ENCODE peak calls at places on chromosome 12, in four cellular contexts. O is CD8-positive, alpha-beta T cell; U is type B pancreatic cell; E is left ventricle myocardium inferior. A is an unnamed sample.

GRCh38 chr12:54413284-54414190 is 5.5 kb downstream of the ITGA5 start:
- DNase-seq in U (no peak), E (peak; percentile 59), O (peak; percentile 90), A (no peak)

GRCh38 chr12:20885552-20885951 is 75.0 kb downstream of the SLCO1B3 start:
- DNase-seq in U (no peak), O (no peak), E (no peak), A (no peak)

GRCh38 chr12:4412462-4412861 is 33.0 kb upstream of the FGF23 start:
- DNase-seq in O (no peak), U (no peak), E (no peak), A (no peak)

GRCh38 chr12:62210422-62210821 is 49.8 kb upstream of the USP15 start:
- DNase-seq in U (no peak), E (peak; percentile 24), O (peak; percentile 41), A (peak; percentile 62)

GRCh38 chr12:6927379-6927991 is at the start of gene ATN1:
- DNase-seq in U (peak; percentile 84), O (peak; percentile 52), E (peak; percentile 86), A (peak; percentile 66)

GRCh38 chr12:42756841-42757661 is 167.5 kb upstream of the PRICKLE1 start:
- DNase-seq in E (no peak), U (no peak), O (no peak), A (peak; percentile 75)

GRCh38 chr12:17134315-17134714 is 528.4 kb upstream of the LMO3 start:
- DNase-seq in U (no peak), O (no peak), E (no peak), A (no peak)

GRCh38 chr12:98698603-98699463 is 53.7 kb downstream of the APAF1 start:
- DNase-seq in U (no peak), O (peak; percentile 19), E (peak; percentile 41), A (peak; percentile 73)

GRCh38 chr12:5773550-5773949 is 171.5 kb downstream of the ANO2 start:
- DNase-seq in E (no peak), O (no peak), U (no peak), A (no peak)

GRCh38 chr12:78916845-78917480 is 52.4 kb downstream of the SYT1 start:
- DNase-seq in U (no peak), O (no peak), E (no peak), A (peak; percentile 39)

GRCh38 chr12:130768120-130768519 is 52.0 kb upstream of the RIMBP2 start:
- DNase-seq in E (no peak), O (no peak), U (no peak), A (peak; percentile 46)

GRCh38 chr12:51381226-51382079 is 9.8 kb downstream of the GALNT6 start:
- DNase-seq in U (no peak), E (no peak), O (no peak), A (no peak)

GRCh38 chr12:26732010-26732908 is 100.7 kb downstream of the ITPR2 start:
- DNase-seq in U (no peak), E (no peak), O (no peak), A (no peak)

GRCh38 chr12:106919910-106920544 is 35.7 kb upstream of the TMEM263 start:
- DNase-seq in E (no peak), U (no peak), O (no peak), A (peak; percentile 57)

GRCh38 chr12:72453550-72453949 is 181.4 kb downstream of the TRHDE start:
- DNase-seq in O (no peak), E (no peak), U (no peak), A (no peak)

GRCh38 chr12:30826276-30826675 is 71.5 kb upstream of the CAPRIN2 start:
- DNase-seq in O (no peak), U (peak; percentile 18), E (no peak), A (no peak)

GRCh38 chr12:107522692-107523477 is 162.7 kb upstream of the PWP1 start:
- DNase-seq in O (no peak), E (no peak), U (peak; percentile 31), A (peak; percentile 18)

GRCh38 chr12:48972213-48973021 is 882 bp upstream of the WNT10B start:
- DNase-seq in U (no peak), E (no peak), O (peak; percentile 20), A (no peak)

GRCh38 chr12:122022393-122023338 is 982 bp downstream of the BCL7A start:
- DNase-seq in U (no peak), O (no peak), E (peak; percentile 32), A (peak; percentile 11)

GRCh38 chr12:125166046-125166445 is 100.8 kb downstream of the AACS start:
- DNase-seq in O (no peak), U (no peak), E (no peak), A (no peak)

GRCh38 chr12:130916251-130916911 is 37.3 kb upstream of the ADGRD1 start:
- DNase-seq in U (no peak), E (peak; percentile 42), O (no peak), A (peak; percentile 27)

GRCh38 chr12:6960291-6961277 is 9.4 kb downstream of the PTPN6 start:
- DNase-seq in O (no peak), E (peak; percentile 14), U (no peak), A (no peak)

GRCh38 chr12:109752117-109753053 is 38.8 kb downstream of the FAM222A start:
- DNase-seq in O (no peak), U (no peak), E (no peak), A (no peak)

GRCh38 chr12:19070341-19070740 is 59.2 kb upstream of the PLEKHA5 start:
- DNase-seq in E (no peak), U (no peak), O (no peak), A (no peak)

GRCh38 chr12:19074700-19075099 is 54.8 kb upstream of the PLEKHA5 start:
- DNase-seq in E (no peak), U (no peak), O (no peak), A (no peak)

GRCh38 chr12:19080918-19081317 is 48.6 kb upstream of the PLEKHA5 start:
- DNase-seq in E (no peak), O (no peak), U (no peak), A (no peak)

GRCh38 chr12:19075711-19076340 is 53.7 kb upstream of the PLEKHA5 start:
- DNase-seq in O (no peak), U (no peak), E (no peak), A (no peak)
- TF ChIP-seq CTCF in O (no peak), U (no peak), E (no peak), A (no peak)

GRCh38 chr12:39368096-39368495 is 74.8 kb downstream of the KIF21A start:
- DNase-seq in E (no peak), O (no peak), U (no peak), A (no peak)

GRCh38 chr12:39367494-39367893 is 75.4 kb downstream of the KIF21A start:
- DNase-seq in O (no peak), E (no peak), U (no peak), A (no peak)

GRCh38 chr12:39364196-39364595 is 78.7 kb downstream of the KIF21A start:
- DNase-seq in U (no peak), O (no peak), E (no peak), A (no peak)

GRCh38 chr12:39368891-39369290 is 74.0 kb downstream of the KIF21A start:
- DNase-seq in O (no peak), E (no peak), U (no peak), A (no peak)

GRCh38 chr12:39365364-39366001 is 77.4 kb downstream of the KIF21A start:
- DNase-seq in O (no peak), U (no peak), E (no peak), A (no peak)
- TF ChIP-seq CTCF in O (no peak), U (peak; percentile 37), E (peak; percentile 37), A (peak; percentile 9)

GRCh38 chr12:116204169-116204568 is 73.3 kb downstream of the MED13L start:
- DNase-seq in U (no peak), O (no peak), E (no peak), A (no peak)

GRCh38 chr12:116201908-116202307 is 75.6 kb downstream of the MED13L start:
- DNase-seq in U (no peak), O (no peak), E (no peak), A (no peak)

GRCh38 chr12:116201359-116201758 is 76.1 kb downstream of the MED13L start:
- DNase-seq in E (no peak), U (no peak), O (no peak), A (no peak)

GRCh38 chr12:116202433-116202832 is 75.1 kb downstream of the MED13L start:
- DNase-seq in U (no peak), E (no peak), O (no peak), A (no peak)

GRCh38 chr12:116202940-116203339 is 74.6 kb downstream of the MED13L start:
- DNase-seq in E (no peak), O (no peak), U (no peak), A (no peak)
- TF ChIP-seq CTCF in E (no peak), O (no peak), U (peak; percentile 22), A (no peak)

GRCh38 chr12:96617178-96617577 is 127.8 kb downstream of the CFAP54 start:
- DNase-seq in O (no peak), E (no peak), U (no peak), A (peak; percentile 11)
- TF ChIP-seq CTCF in O (no peak), E (no peak), U (peak; percentile 58), A (no peak)

GRCh38 chr12:112468041-112468440 is 49.3 kb downstream of the PTPN11 start:
- DNase-seq in U (no peak), O (no peak), E (no peak), A (no peak)

GRCh38 chr12:112473056-112473455 is 54.3 kb downstream of the PTPN11 start:
- DNase-seq in U (no peak), E (no peak), O (no peak), A (no peak)
- TF ChIP-seq CTCF in U (peak; percentile 60), E (no peak), O (no peak), A (peak; percentile 17)

GRCh38 chr12:18363321-18363720 is 102.0 kb downstream of the PIK3C2G start:
- DNase-seq in O (no peak), U (no peak), E (no peak), A (no peak)

GRCh38 chr12:18358930-18359329 is 97.6 kb downstream of the PIK3C2G start:
- DNase-seq in U (no peak), O (no peak), E (no peak), A (no peak)

GRCh38 chr12:18358077-18358476 is 96.8 kb downstream of the PIK3C2G start:
- DNase-seq in O (no peak), E (no peak), U (no peak), A (no peak)

DNA sequence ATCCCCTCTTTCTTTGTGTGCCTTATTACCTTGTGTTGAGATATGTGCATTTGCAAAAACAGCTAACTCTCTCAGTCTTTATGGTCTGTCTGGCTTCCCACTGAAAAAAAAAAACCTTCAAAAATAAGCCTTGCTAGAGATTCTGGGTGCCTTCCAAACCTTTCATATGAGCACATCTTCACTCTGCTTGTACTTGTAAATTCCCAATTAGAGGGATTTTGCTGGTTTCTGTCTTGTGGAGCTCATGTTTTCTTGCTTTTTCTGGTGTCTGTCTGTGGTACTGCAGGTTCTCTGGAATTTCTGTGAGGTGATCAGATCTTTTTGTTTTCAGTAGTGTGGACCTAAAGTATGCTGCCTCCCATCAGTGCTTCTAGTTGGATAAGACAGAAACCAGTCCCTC is 100.1 kb downstream of the PIK3C2G start:
- DNase-seq in U (no peak), E (no peak), O (no peak), A (no peak)
- TF ChIP-seq CTCF in U (peak; percentile 40), E (no peak), O (no peak), A (no peak)